ENCODE peak calls at places on chromosomes 12 and 14, in five cellular contexts. B, U, D, L and K are unnamed samples.

GRCh38 chr12:48028541-48029400 is 24.5 kb upstream of the COL2A1 start:
- DNase-seq in B (no peak), U (no peak), D (no peak), L (no peak), K (no peak)

GRCh38 chr12:75766263-75767160 is 255.1 kb upstream of the KRR1 start:
- DNase-seq in B (peak), U (no peak), D (no peak), L (no peak), K (peak)

GRCh38 chr12:3304436-3305135 is 186.4 kb upstream of the PRMT8 start:
- DNase-seq in B (peak), U (peak), D (peak), L (no peak), K (peak)

GRCh38 chr12:127267128-127267527 is 999.8 kb upstream of the TMEM132C start:
- DNase-seq in B (no peak), U (no peak), D (no peak), L (no peak), K (no peak)

GRCh38 chr14:60848066-60848465 is 113.5 kb downstream of the MNAT1 start:
- DNase-seq in B (no peak), U (no peak), D (no peak), L (no peak), K (peak)

GRCh38 chr12:117472983-117473382 is 111.6 kb upstream of the NOS1 start:
- DNase-seq in B (no peak), U (no peak), D (no peak), L (peak), K (no peak)

GRCh38 chr14:104549536-104550339 is 29.8 kb upstream of the C14orf180 start:
- DNase-seq in B (no peak), U (no peak), D (no peak), L (no peak), K (no peak)

GRCh38 chr14:67564236-67564635 is 31.1 kb downstream of the PLEKHH1 start:
- DNase-seq in B (no peak), U (no peak), D (no peak), L (no peak), K (no peak)

GRCh38 chr14:77474763-77475162 is 16.9 kb downstream of the AHSA1 start:
- DNase-seq in B (no peak), U (no peak), D (no peak), L (no peak), K (no peak)

GRCh38 chr14:101876539-101876938 is 87.8 kb upstream of the DYNC1H1 start:
- DNase-seq in B (peak), U (no peak), D (peak), L (no peak), K (peak)